ENCODE peak calls at places on chromosome 11, in six cellular contexts. E is lung; X is T-cell; M is small intestine; P is effector memory CD4-positive, alpha-beta T cell; W is stimulated activated CD4-positive, alpha-beta T cell treated with anti-CD3 and anti-CD28 coated beads, Interleukin-1b, Interleukin-23, amount 100 ng/mL, for 24 hours. Y is an unnamed sample.

GRCh38 chr11:16086229-16086628 is 270.1 kb downstream of the SOX6 start:
- DNase-seq in P (no peak), W (no peak), M (no peak), X (no peak), E (no peak), Y (no peak)

GRCh38 chr11:45994421-45995341 is 72.2 kb downstream of the LARGE2 start:
- DNase-seq in M (no peak), X (no peak), E (no peak), W (no peak), P (no peak), Y (no peak)

GRCh38 chr11:13928566-13929251 is 33.8 kb upstream of the SPON1 start:
- DNase-seq in X (no peak), P (no peak), E (no peak), M (peak), W (no peak), Y (no peak)

GRCh38 chr11:77560605-77561004 is 29.1 kb upstream of the AQP11 start:
- DNase-seq in E (peak), W (no peak), P (no peak), X (no peak), M (peak), Y (no peak)

GRCh38 chr11:121570453-121570852 is 117.7 kb upstream of the SORL1-AS1 start:
- DNase-seq in W (no peak), M (no peak), E (no peak), X (no peak), P (no peak), Y (no peak)

GRCh38 chr11:2685566-2686359 is 14.0 kb downstream of the KCNQ1OT1 start:
- DNase-seq in M (no peak), W (no peak), P (no peak), E (no peak), X (no peak), Y (no peak)

GRCh38 chr11:19763315-19763714 is 50.7 kb downstream of the NAV2 start:
- DNase-seq in P (no peak), M (no peak), X (no peak), W (no peak), E (no peak), Y (no peak)

GRCh38 chr11:61533401-61533800 is 24.9 kb downstream of the LRRC10B start:
- DNase-seq in P (no peak), X (no peak), M (peak), W (no peak), E (no peak), Y (peak)

GRCh38 chr11:707817-708420 is 1.9 kb downstream of the EPS8L2 start:
- DNase-seq in E (peak), W (no peak), X (no peak), M (no peak), P (no peak), Y (peak)

GRCh38 chr11:134385774-134386565 is 26.1 kb downstream of the B3GAT1 start:
- DNase-seq in E (no peak), M (no peak), X (no peak), P (no peak), W (no peak), Y (no peak)

GRCh38 chr11:66116576-66117361 is 46.7 kb downstream of the PACS1 start:
- DNase-seq in M (no peak), W (no peak), X (no peak), P (no peak), E (no peak), Y (no peak)

GRCh38 chr11:79170289-79170688 is 270.5 kb downstream of the TENM4 start:
- DNase-seq in W (no peak), M (no peak), X (no peak), P (no peak), E (no peak), Y (no peak)

GRCh38 chr11:18063131-18063530 is 17.1 kb upstream of the TPH1 start:
- DNase-seq in M (no peak), P (no peak), W (no peak), X (no peak), E (no peak), Y (no peak)

GRCh38 chr11:63888170-63889086 is 28.5 kb downstream of the RCOR2 start:
- DNase-seq in E (peak), P (peak), X (peak), M (peak), W (peak), Y (peak)

Y was measured in colonic mucosa.